ENCODE peak calls at places on chromosomes 5 and 9, in nine cellular contexts. P, W, H, J, L, Y, F, Q and M are unnamed samples.

GRCh38 chr9:137611623-137612609 is 6.4 kb downstream of the ARRDC1 start:
- DNase-seq in P (peak), W (peak), H (peak), J (no peak), L (peak), Y (peak), F (peak), Q (peak), M (peak)

GRCh38 chr9:130110166-130110565 is 56.5 kb downstream of the GPR107 start:
- DNase-seq in P (no peak), W (no peak), H (no peak), J (no peak), L (no peak), Y (no peak), F (no peak), Q (no peak), M (no peak)

GRCh38 chr5:32390819-32391591 is 53.5 kb downstream of the ZFR start:
- DNase-seq in P (no peak), W (peak), H (peak), J (no peak), L (peak), Y (peak), F (peak), Q (no peak), M (peak)

GRCh38 chr5:74040811-74041491 is 415.0 kb downstream of the ARHGEF28 start:
- DNase-seq in P (no peak), W (no peak), H (no peak), J (no peak), L (peak), Y (no peak), F (no peak), Q (no peak), M (peak)

GRCh38 chr5:135977375-135977928 is 22.7 kb upstream of the LECT2 start:
- DNase-seq in P (peak), W (peak), H (peak), J (no peak), L (peak), Y (peak), F (no peak), Q (no peak), M (peak)

GRCh38 chr5:141345327-141345726 is 1.7 kb downstream of the PCDHGA3 start:
- DNase-seq in P (no peak), W (no peak), H (no peak), J (no peak), L (no peak), Y (no peak), F (no peak), Q (no peak), M (no peak)

GRCh38 chr5:77232959-77233358 is 22.5 kb downstream of the PDE8B start:
- DNase-seq in P (no peak), W (no peak), H (no peak), J (no peak), L (no peak), Y (no peak), F (no peak), Q (no peak), M (no peak)

GRCh38 chr9:6681957-6682501 is 36.5 kb upstream of the GLDC start:
- DNase-seq in P (no peak), W (no peak), H (no peak), J (no peak), L (no peak), Y (peak), F (no peak), Q (no peak), M (no peak)

GRCh38 chr9:93911136-93911745 is 43.9 kb downstream of the BARX1 start:
- DNase-seq in P (no peak), W (no peak), H (no peak), J (no peak), L (no peak), Y (no peak), F (no peak), Q (no peak), M (no peak)

GRCh38 chr5:17217421-17218352 is at the start of gene BASP1:
- DNase-seq in P (peak), W (no peak), H (peak), J (no peak), L (peak), Y (peak), F (no peak), Q (peak), M (peak)

GRCh38 chr5:170631471-170632195 is 127.8 kb downstream of the KCNIP1 start:
- DNase-seq in P (no peak), W (no peak), H (no peak), J (no peak), L (no peak), Y (peak), F (no peak), Q (no peak), M (no peak)

GRCh38 chr9:3508531-3509374 is 17.0 kb downstream of the RFX3 start:
- DNase-seq in P (no peak), W (no peak), H (peak), J (no peak), L (peak), Y (no peak), F (no peak), Q (no peak), M (peak)

GRCh38 chr5:82351754-82352145 is 73.6 kb upstream of the RPS23 start:
- DNase-seq in P (no peak), W (no peak), H (peak), J (no peak), L (peak), Y (peak), F (peak), Q (no peak), M (peak)

GRCh38 chr9:127767909-127768331 is 10.5 kb downstream of the SH2D3C start:
- DNase-seq in P (no peak), W (no peak), H (peak), J (no peak), L (no peak), Y (no peak), F (no peak), Q (no peak), M (no peak)

GRCh38 chr5:33272288-33272687 is 168.5 kb upstream of the TARS1 start:
- DNase-seq in P (no peak), W (peak), H (peak), J (no peak), L (peak), Y (peak), F (peak), Q (no peak), M (peak)

DNA sequence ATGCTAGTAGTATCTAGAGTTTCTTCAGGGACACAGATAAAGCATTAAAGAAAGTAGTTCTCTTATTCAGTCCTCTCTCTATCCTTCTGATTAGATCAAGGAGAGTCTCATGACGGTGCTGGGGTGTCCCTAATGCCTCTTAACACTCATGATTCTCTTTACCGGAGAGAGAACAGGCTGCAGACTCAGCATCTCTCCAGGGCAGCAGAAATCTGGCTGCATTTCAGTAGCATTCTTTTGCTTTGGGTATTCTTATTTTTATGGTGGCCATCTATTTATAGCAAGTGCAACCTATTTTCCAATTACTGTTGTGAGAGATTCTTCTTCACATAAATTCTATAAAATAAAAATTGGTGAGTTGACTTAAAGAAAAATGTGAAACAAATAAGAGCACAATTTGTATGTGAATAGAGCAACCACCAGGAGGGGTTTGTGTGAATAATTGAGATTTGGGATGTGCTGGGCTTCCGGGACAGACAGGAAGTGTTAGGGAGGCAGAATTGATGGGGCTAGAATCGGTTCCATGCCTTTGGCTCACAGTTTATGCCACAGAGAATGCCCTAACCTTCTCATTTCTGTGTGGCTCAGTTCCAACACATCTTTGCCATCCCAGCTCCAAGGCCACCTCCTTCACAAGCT is 23.8 kb upstream of the BOD1 start:
- DNase-seq in P (no peak), W (no peak), H (no peak), J (no peak), L (no peak), Y (no peak), F (no peak), Q (no peak), M (no peak)
- TF ChIP-seq CTCF in P (no peak), W (no peak), H (no peak), J (peak), L (no peak), Y (peak), F (peak), Q (no peak), M (no peak)

GRCh38 chr5:88872971-88873370 is 10.0 kb downstream of the MEF2C start:
- DNase-seq in P (no peak), W (no peak), H (no peak), J (no peak), L (no peak), Y (no peak), F (no peak), Q (no peak), M (no peak)
- H3K4me3 ChIP-seq in P (no peak), W (no peak), H (no peak), J (peak), L (no peak), Y (no peak), F (no peak), Q (no peak), M (no peak)

DNA sequence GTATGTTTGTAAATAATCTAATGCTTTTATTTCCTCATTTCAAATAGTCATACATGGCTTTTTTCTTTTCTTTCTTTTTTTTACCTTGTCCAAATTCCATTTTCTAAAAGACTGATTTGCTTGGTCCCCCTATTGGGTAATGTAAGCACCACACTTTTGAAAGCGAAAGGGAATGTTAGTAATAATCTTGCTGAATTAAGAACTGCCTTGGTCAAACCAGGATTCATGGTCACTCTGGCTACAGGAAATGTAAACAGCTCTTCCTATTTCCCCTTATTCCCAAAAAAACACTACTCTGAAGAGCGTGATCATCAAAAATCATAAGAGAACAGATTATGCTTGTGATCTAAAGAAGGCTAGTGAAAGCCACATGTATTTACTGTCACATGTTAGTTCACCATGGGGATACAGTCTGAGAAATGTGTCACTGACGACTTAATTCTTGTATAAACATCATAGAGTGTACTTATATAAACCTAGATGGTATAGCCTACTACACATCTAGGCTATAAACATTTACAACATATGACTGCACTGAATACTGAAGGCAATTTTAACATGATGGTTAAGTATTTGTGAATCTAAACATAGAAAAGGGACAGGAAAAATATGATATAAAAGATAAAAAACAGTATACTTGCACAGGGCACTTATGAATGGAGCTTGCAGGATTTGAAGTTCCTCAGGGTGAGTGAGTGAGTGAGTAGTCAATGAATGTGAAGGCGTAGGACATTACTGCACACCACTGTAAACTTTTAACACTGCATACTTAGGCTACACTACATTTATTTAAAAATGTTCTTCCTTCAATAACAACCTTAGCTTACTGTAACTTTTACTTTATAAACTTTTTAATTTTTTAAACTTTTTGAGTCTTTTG is 75.3 kb downstream of the HMGCR start:
- DNase-seq in P (no peak), W (peak), H (no peak), J (no peak), L (no peak), Y (no peak), F (peak), Q (no peak), M (peak)
- TF ChIP-seq CTCF in P (no peak), W (peak), H (no peak), J (no peak), L (peak), Y (peak), F (peak), Q (no peak), M (no peak)

GRCh38 chr5:139798883-139799282 is 3.3 kb downstream of the PSD2 start:
- DNase-seq in P (no peak), W (no peak), H (no peak), J (no peak), L (no peak), Y (no peak), F (no peak), Q (no peak), M (no peak)

GRCh38 chr5:139796061-139796806 is 626 bp downstream of the PSD2 start:
- DNase-seq in P (no peak), W (no peak), H (no peak), J (no peak), L (no peak), Y (no peak), F (no peak), Q (no peak), M (no peak)

GRCh38 chr5:139797335-139797734 is 1.7 kb downstream of the PSD2 start:
- DNase-seq in P (no peak), W (no peak), H (no peak), J (no peak), L (no peak), Y (no peak), F (no peak), Q (no peak), M (no peak)

GRCh38 chr5:139799359-139799758 is 3.8 kb downstream of the PSD2 start:
- DNase-seq in P (no peak), W (no peak), H (no peak), J (no peak), L (no peak), Y (no peak), F (no peak), Q (no peak), M (no peak)

GRCh38 chr5:139797856-139798510 is 2.4 kb downstream of the PSD2 start:
- DNase-seq in P (no peak), W (no peak), H (no peak), J (no peak), L (no peak), Y (no peak), F (no peak), Q (no peak), M (no peak)
- H3K4me3 ChIP-seq in P (no peak), W (no peak), H (no peak), J (no peak), L (no peak), Y (no peak), F (no peak), Q (no peak), M (no peak)

GRCh38 chr9:131528886-131529505 is 2.1 kb downstream of the UCK1 start:
- DNase-seq in P (no peak), W (no peak), H (no peak), J (no peak), L (no peak), Y (no peak), F (no peak), Q (no peak), M (no peak)

GRCh38 chr9:131529597-131530545 is 1.2 kb downstream of the UCK1 start:
- DNase-seq in P (peak), W (no peak), H (no peak), J (no peak), L (no peak), Y (no peak), F (no peak), Q (no peak), M (no peak)

GRCh38 chr9:131528186-131528585 is 2.9 kb downstream of the UCK1 start:
- DNase-seq in P (no peak), W (no peak), H (no peak), J (no peak), L (no peak), Y (no peak), F (no peak), Q (no peak), M (no peak)

GRCh38 chr9:131530930-131531832 is at the start of gene UCK1:
- DNase-seq in P (peak), W (no peak), H (peak), J (peak), L (peak), Y (peak), F (peak), Q (peak), M (peak)

GRCh38 chr9:131530546-131530929 is 525 bp downstream of the UCK1 start:
- DNase-seq in P (peak), W (peak), H (peak), J (no peak), L (peak), Y (peak), F (no peak), Q (peak), M (peak)
- TF ChIP-seq CTCF in P (no peak), W (peak), H (peak), J (peak), L (peak), Y (peak), F (peak), Q (no peak), M (peak)

GRCh38 chr5:111745075-111745474 is 11.9 kb downstream of the NREP start:
- DNase-seq in P (no peak), W (no peak), H (no peak), J (no peak), L (no peak), Y (no peak), F (no peak), Q (no peak), M (no peak)

GRCh38 chr5:111748304-111748763 is 8.7 kb downstream of the NREP start:
- DNase-seq in P (no peak), W (peak), H (peak), J (no peak), L (peak), Y (peak), F (peak), Q (no peak), M (peak)

GRCh38 chr5:111747336-111747735 is 9.7 kb downstream of the NREP start:
- DNase-seq in P (no peak), W (peak), H (no peak), J (no peak), L (peak), Y (peak), F (no peak), Q (no peak), M (peak)

GRCh38 chr5:111744455-111744854 is 12.5 kb downstream of the NREP start:
- DNase-seq in P (no peak), W (no peak), H (no peak), J (no peak), L (no peak), Y (no peak), F (no peak), Q (no peak), M (no peak)

GRCh38 chr5:111746791-111747190 is 10.2 kb downstream of the NREP start:
- DNase-seq in P (no peak), W (no peak), H (no peak), J (no peak), L (no peak), Y (no peak), F (no peak), Q (no peak), M (no peak)
- H3K4me3 ChIP-seq in P (no peak), W (no peak), H (no peak), J (no peak), L (no peak), Y (no peak), F (no peak), Q (no peak), M (no peak)

GRCh38 chr5:142506046-142506445 is 179.8 kb downstream of the FGF1 start:
- DNase-seq in P (no peak), W (no peak), H (peak), J (no peak), L (peak), Y (no peak), F (no peak), Q (no peak), M (peak)

GRCh38 chr5:142500506-142500905 is 175.7 kb upstream of the SPRY4 start:
- DNase-seq in P (no peak), W (no peak), H (no peak), J (no peak), L (no peak), Y (no peak), F (no peak), Q (no peak), M (no peak)

GRCh38 chr5:142506756-142507155 is 179.1 kb downstream of the FGF1 start:
- DNase-seq in P (no peak), W (no peak), H (peak), J (no peak), L (no peak), Y (no peak), F (no peak), Q (no peak), M (peak)

GRCh38 chr5:142499591-142500384 is 175.0 kb upstream of the SPRY4 start:
- DNase-seq in P (peak), W (peak), H (no peak), J (no peak), L (no peak), Y (peak), F (no peak), Q (no peak), M (no peak)

GRCh38 chr5:142501890-142502289 is 177.1 kb upstream of the SPRY4 start:
- DNase-seq in P (no peak), W (no peak), H (no peak), J (no peak), L (no peak), Y (no peak), F (no peak), Q (no peak), M (no peak)
- TF ChIP-seq CTCF in P (no peak), W (no peak), H (no peak), J (peak), L (no peak), Y (no peak), F (no peak), Q (no peak), M (no peak)

GRCh38 chr9:128807827-128808226 is 10.5 kb upstream of the ENDOG start:
- DNase-seq in P (no peak), W (no peak), H (no peak), J (no peak), L (no peak), Y (no peak), F (no peak), Q (no peak), M (no peak)

GRCh38 chr9:128809036-128809599 is 9.2 kb upstream of the ENDOG start:
- DNase-seq in P (no peak), W (no peak), H (no peak), J (no peak), L (no peak), Y (no peak), F (no peak), Q (no peak), M (no peak)

GRCh38 chr9:128809831-128810230 is 8.5 kb upstream of the ENDOG start:
- DNase-seq in P (no peak), W (no peak), H (no peak), J (no peak), L (no peak), Y (no peak), F (no peak), Q (no peak), M (no peak)

GRCh38 chr9:128808543-128808942 is 9.8 kb upstream of the ENDOG start:
- DNase-seq in P (no peak), W (no peak), H (no peak), J (no peak), L (no peak), Y (no peak), F (no peak), Q (no peak), M (no peak)

DNA sequence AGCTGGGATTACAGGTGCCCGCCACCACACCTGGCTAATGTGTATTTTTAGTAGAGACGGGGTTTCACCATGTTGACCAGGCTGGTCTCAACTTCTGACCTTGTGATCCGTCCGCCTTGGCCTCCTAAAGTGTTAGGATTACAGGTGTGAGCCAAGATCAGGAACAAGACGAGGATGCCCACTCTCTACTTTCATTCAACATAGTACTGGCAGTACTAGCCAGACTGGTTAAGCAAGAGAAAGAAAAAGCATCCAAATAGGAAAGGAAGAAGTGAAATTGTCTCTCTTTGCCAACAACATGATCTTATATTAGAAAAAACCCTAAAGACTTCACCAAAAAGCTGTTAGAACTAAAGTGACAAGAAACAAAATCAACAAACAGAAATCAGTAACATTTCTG is 7.4 kb upstream of the ENDOG start:
- DNase-seq in P (no peak), W (no peak), H (no peak), J (no peak), L (no peak), Y (no peak), F (no peak), Q (no peak), M (no peak)
- H3K4me3 ChIP-seq in P (no peak), W (no peak), H (no peak), J (no peak), L (no peak), Y (no peak), F (no peak), Q (no peak), M (no peak)

GRCh38 chr5:130138406-130139060 is 234.3 kb downstream of the CHSY3 start:
- DNase-seq in P (no peak), W (no peak), H (peak), J (no peak), L (peak), Y (no peak), F (no peak), Q (no peak), M (peak)
- TF ChIP-seq CTCF in P (no peak), W (no peak), H (no peak), J (no peak), L (no peak), Y (no peak), F (no peak), Q (no peak), M (no peak)